ENCODE peak calls at places on chromosome 22, in seven cellular contexts. One of them, this sample, is unnamed.

GRCh38 chr22:27685515-27685914 is 116.0 kb downstream of the MN1 start:
- DNase-seq in tibial nerve: no peak
- DNase-seq in uterus: no peak
- DNase-seq in suprapubic skin: no peak
- DNase-seq in A549: no peak
- DNase-seq in adrenal gland: peak
- DNase-seq in IMR-90: no peak
- DNase-seq in this sample: peak

GRCh38 chr22:36027579-36027959 is 1.1 kb downstream of the RBFOX2 start:
- DNase-seq in IMR-90: no peak
- DNase-seq in adrenal gland: no peak
- DNase-seq in suprapubic skin: peak
- DNase-seq in tibial nerve: no peak
- DNase-seq in uterus: no peak
- DNase-seq in A549: peak
- DNase-seq in this sample: no peak

GRCh38 chr22:22098457-22099193 is 116.0 kb upstream of the TOP3B start:
- DNase-seq in suprapubic skin: no peak
- DNase-seq in tibial nerve: no peak
- DNase-seq in A549: no peak
- DNase-seq in adrenal gland: no peak
- DNase-seq in IMR-90: no peak
- DNase-seq in uterus: no peak
- DNase-seq in this sample: no peak

GRCh38 chr22:40484906-40485660 is 114.7 kb downstream of the SGSM3 start:
- DNase-seq in IMR-90: peak
- DNase-seq in adrenal gland: no peak
- DNase-seq in A549: no peak
- DNase-seq in tibial nerve: no peak
- DNase-seq in suprapubic skin: no peak
- DNase-seq in uterus: no peak
- DNase-seq in this sample: no peak

GRCh38 chr22:35480627-35481565 is 59.7 kb upstream of the RASD2 start:
- DNase-seq in adrenal gland: peak
- DNase-seq in IMR-90: no peak
- DNase-seq in A549: no peak
- DNase-seq in suprapubic skin: no peak
- DNase-seq in uterus: peak
- DNase-seq in tibial nerve: no peak
- DNase-seq in this sample: no peak

GRCh38 chr22:49972163-49973017 is 11.8 kb downstream of the PIM3 start:
- DNase-seq in suprapubic skin: peak
- DNase-seq in uterus: peak
- DNase-seq in IMR-90: no peak
- DNase-seq in adrenal gland: peak
- DNase-seq in tibial nerve: peak
- DNase-seq in A549: no peak
- DNase-seq in this sample: peak

GRCh38 chr22:47102081-47102480 is 339.6 kb downstream of the TBC1D22A start:
- DNase-seq in uterus: no peak
- DNase-seq in IMR-90: no peak
- DNase-seq in A549: no peak
- DNase-seq in suprapubic skin: no peak
- DNase-seq in tibial nerve: no peak
- DNase-seq in adrenal gland: no peak
- DNase-seq in this sample: no peak

GRCh38 chr22:22884010-22884887 is 3.4 kb upstream of the IGLL5 start:
- DNase-seq in tibial nerve: peak
- DNase-seq in A549: peak
- DNase-seq in suprapubic skin: no peak
- DNase-seq in uterus: no peak
- DNase-seq in IMR-90: peak
- DNase-seq in adrenal gland: peak
- DNase-seq in this sample: peak

GRCh38 chr22:22752556-22753477 is 108.4 kb downstream of the GGTLC2 start:
- DNase-seq in A549: no peak
- DNase-seq in IMR-90: peak
- DNase-seq in uterus: no peak
- DNase-seq in tibial nerve: no peak
- DNase-seq in adrenal gland: peak
- DNase-seq in suprapubic skin: peak
- DNase-seq in this sample: peak

GRCh38 chr22:23182289-23183106 is 2.2 kb downstream of the BCR start:
- DNase-seq in suprapubic skin: no peak
- DNase-seq in IMR-90: peak
- DNase-seq in tibial nerve: no peak
- DNase-seq in A549: no peak
- DNase-seq in uterus: no peak
- DNase-seq in adrenal gland: no peak
- DNase-seq in this sample: no peak

GRCh38 chr22:44120314-44120704 is 60.4 kb upstream of the PARVG start:
- DNase-seq in IMR-90: no peak
- DNase-seq in suprapubic skin: no peak
- DNase-seq in uterus: no peak
- DNase-seq in tibial nerve: no peak
- DNase-seq in A549: no peak
- DNase-seq in adrenal gland: no peak
- DNase-seq in this sample: no peak

GRCh38 chr22:44357296-44357961 is 44.7 kb upstream of the SHISAL1 start:
- DNase-seq in suprapubic skin: no peak
- DNase-seq in A549: no peak
- DNase-seq in IMR-90: no peak
- DNase-seq in adrenal gland: no peak
- DNase-seq in tibial nerve: no peak
- DNase-seq in uterus: peak
- DNase-seq in this sample: no peak

GRCh38 chr22:47816121-47816915 is 1053.9 kb downstream of the TBC1D22A start:
- DNase-seq in adrenal gland: peak
- DNase-seq in uterus: no peak
- DNase-seq in tibial nerve: no peak
- DNase-seq in IMR-90: no peak
- DNase-seq in suprapubic skin: no peak
- DNase-seq in A549: no peak
- DNase-seq in this sample: no peak

GRCh38 chr22:31230871-31231621 is 18.9 kb downstream of the LIMK2 start:
- DNase-seq in IMR-90: peak
- DNase-seq in A549: no peak
- DNase-seq in tibial nerve: no peak
- DNase-seq in adrenal gland: peak
- DNase-seq in uterus: no peak
- DNase-seq in suprapubic skin: no peak
- DNase-seq in this sample: peak

GRCh38 chr22:48736593-48737460 is 1090.8 kb downstream of the BRD1 start:
- DNase-seq in uterus: no peak
- DNase-seq in suprapubic skin: peak
- DNase-seq in tibial nerve: no peak
- DNase-seq in IMR-90: no peak
- DNase-seq in adrenal gland: no peak
- DNase-seq in A549: no peak
- DNase-seq in this sample: no peak

GRCh38 chr22:20384865-20385264 is 9.1 kb upstream of the ZNF74 start:
- DNase-seq in suprapubic skin: no peak
- DNase-seq in uterus: no peak
- DNase-seq in A549: no peak
- DNase-seq in tibial nerve: no peak
- DNase-seq in adrenal gland: peak
- DNase-seq in IMR-90: no peak
- DNase-seq in this sample: no peak

GRCh38 chr22:33746501-33746928 is 173.8 kb downstream of the LARGE1 start:
- DNase-seq in uterus: no peak
- DNase-seq in A549: no peak
- DNase-seq in IMR-90: no peak
- DNase-seq in adrenal gland: no peak
- DNase-seq in tibial nerve: no peak
- DNase-seq in suprapubic skin: no peak
- DNase-seq in this sample: no peak

GRCh38 chr22:36406139-36406538 is 18.4 kb upstream of the MYH9 start:
- DNase-seq in A549: no peak
- DNase-seq in uterus: no peak
- DNase-seq in tibial nerve: no peak
- DNase-seq in suprapubic skin: no peak
- DNase-seq in adrenal gland: peak
- DNase-seq in IMR-90: no peak
- DNase-seq in this sample: no peak

GRCh38 chr22:46007003-46007847 is 30.3 kb upstream of the WNT7B start:
- DNase-seq in uterus: peak
- DNase-seq in tibial nerve: no peak
- DNase-seq in IMR-90: peak
- DNase-seq in adrenal gland: peak
- DNase-seq in suprapubic skin: peak
- DNase-seq in A549: peak
- DNase-seq in this sample: peak
- H3K4me3 ChIP-seq in uterus: no peak
- H3K4me3 ChIP-seq in tibial nerve: no peak
- H3K4me3 ChIP-seq in IMR-90: no peak
- H3K4me3 ChIP-seq in adrenal gland: no peak
- H3K4me3 ChIP-seq in suprapubic skin: peak
- H3K4me3 ChIP-seq in A549: peak
- H3K4me3 ChIP-seq in this sample: peak

DNA sequence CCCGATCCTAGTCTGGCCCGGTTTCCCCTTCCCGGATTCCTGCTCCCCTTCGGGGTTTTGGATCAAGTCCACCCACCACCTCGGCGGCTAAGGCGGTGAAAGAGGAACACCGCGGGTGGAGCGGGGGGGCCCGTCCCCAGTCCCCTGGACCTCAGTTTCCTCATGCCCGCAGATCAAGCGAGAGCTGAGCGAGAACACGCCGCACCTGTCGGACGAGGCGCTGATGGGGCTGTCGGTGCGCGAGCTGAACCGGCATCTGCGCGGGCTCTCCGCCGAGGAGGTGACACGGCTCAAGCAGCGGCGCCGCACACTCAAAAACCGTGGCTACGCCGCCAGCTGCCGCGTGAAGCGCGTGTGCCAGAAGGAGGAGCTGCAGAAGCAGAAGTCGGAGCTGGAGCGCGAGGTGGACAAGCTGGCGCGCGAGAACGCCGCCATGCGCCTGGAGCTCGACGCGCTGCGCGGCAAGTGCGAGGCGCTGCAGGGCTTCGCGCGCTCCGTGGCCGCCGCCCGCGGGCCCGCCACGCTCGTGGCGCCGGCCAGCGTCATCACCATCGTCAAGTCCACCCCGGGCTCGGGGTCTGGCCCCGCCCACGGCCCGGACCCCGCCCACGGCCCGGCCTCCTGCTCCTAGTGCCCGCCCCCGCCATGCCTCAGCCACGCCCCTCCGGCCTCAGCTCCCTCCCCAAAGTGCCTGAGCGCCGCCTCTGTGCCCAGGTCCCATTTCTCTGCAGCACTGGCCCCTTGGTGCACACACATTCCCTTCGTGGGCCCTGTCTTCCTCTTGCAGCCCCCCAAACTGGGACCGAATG is 12.7 kb downstream of the MAFF start:
- DNase-seq in IMR-90: peak
- DNase-seq in tibial nerve: peak
- DNase-seq in adrenal gland: peak
- DNase-seq in A549: no peak
- DNase-seq in uterus: peak
- DNase-seq in suprapubic skin: no peak
- DNase-seq in this sample: no peak
- TF ChIP-seq POLR2A in IMR-90: peak
- TF ChIP-seq POLR2A in tibial nerve: peak
- TF ChIP-seq POLR2A in adrenal gland: no peak
- TF ChIP-seq POLR2A in A549: no peak
- TF ChIP-seq POLR2A in uterus: no peak
- TF ChIP-seq POLR2A in suprapubic skin: no peak
- TF ChIP-seq POLR2A in this sample: peak

GRCh38 chr22:26435327-26436093 is 6.5 kb downstream of the ASPHD2 start:
- DNase-seq in uterus: no peak
- DNase-seq in suprapubic skin: no peak
- DNase-seq in tibial nerve: no peak
- DNase-seq in adrenal gland: peak
- DNase-seq in A549: no peak
- DNase-seq in IMR-90: no peak
- DNase-seq in this sample: no peak

GRCh38 chr22:26433805-26434204 is 4.7 kb downstream of the ASPHD2 start:
- DNase-seq in IMR-90: no peak
- DNase-seq in suprapubic skin: no peak
- DNase-seq in adrenal gland: no peak
- DNase-seq in tibial nerve: no peak
- DNase-seq in uterus: no peak
- DNase-seq in A549: no peak
- DNase-seq in this sample: no peak

GRCh38 chr22:26436903-26437515 is 7.9 kb downstream of the ASPHD2 start:
- DNase-seq in A549: no peak
- DNase-seq in IMR-90: no peak
- DNase-seq in adrenal gland: peak
- DNase-seq in tibial nerve: no peak
- DNase-seq in suprapubic skin: no peak
- DNase-seq in uterus: no peak
- DNase-seq in this sample: no peak

GRCh38 chr22:26439559-26439958 is 10.5 kb downstream of the ASPHD2 start:
- DNase-seq in suprapubic skin: no peak
- DNase-seq in IMR-90: no peak
- DNase-seq in tibial nerve: no peak
- DNase-seq in adrenal gland: no peak
- DNase-seq in uterus: no peak
- DNase-seq in A549: no peak
- DNase-seq in this sample: no peak

DNA sequence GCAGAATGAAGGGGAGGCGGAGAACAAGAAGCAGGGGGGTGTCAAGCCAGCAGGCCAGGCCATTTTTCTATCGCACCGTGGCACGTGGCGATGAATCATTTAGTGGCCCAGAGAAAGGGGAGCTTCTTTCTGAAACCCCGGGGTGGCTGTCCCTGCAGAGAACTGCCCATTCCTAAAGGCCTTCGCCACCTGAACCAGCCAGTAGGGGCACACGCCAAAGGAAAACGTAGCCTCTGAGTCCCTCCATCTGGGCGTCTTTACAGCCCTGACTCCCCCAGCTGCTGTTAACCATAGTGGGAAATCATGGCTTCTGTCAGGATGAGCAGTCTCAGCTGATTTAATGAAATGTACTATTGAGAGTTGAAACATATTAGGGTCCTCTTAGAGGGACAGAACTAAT is 8.9 kb downstream of the ASPHD2 start:
- DNase-seq in A549: no peak
- DNase-seq in tibial nerve: no peak
- DNase-seq in IMR-90: no peak
- DNase-seq in adrenal gland: peak
- DNase-seq in suprapubic skin: no peak
- DNase-seq in uterus: no peak
- DNase-seq in this sample: no peak
- H3K4me3 ChIP-seq in A549: no peak
- H3K4me3 ChIP-seq in tibial nerve: no peak
- H3K4me3 ChIP-seq in IMR-90: no peak
- H3K4me3 ChIP-seq in adrenal gland: no peak
- H3K4me3 ChIP-seq in suprapubic skin: no peak
- H3K4me3 ChIP-seq in uterus: no peak
- H3K4me3 ChIP-seq in this sample: no peak

GRCh38 chr22:42305967-42306366 is 35.5 kb upstream of the TCF20 start:
- DNase-seq in uterus: no peak
- DNase-seq in adrenal gland: no peak
- DNase-seq in IMR-90: no peak
- DNase-seq in A549: no peak
- DNase-seq in suprapubic skin: no peak
- DNase-seq in tibial nerve: no peak
- DNase-seq in this sample: no peak
- TF ChIP-seq POLR2A in uterus: no peak
- TF ChIP-seq POLR2A in adrenal gland: no peak
- TF ChIP-seq POLR2A in IMR-90: no peak
- TF ChIP-seq POLR2A in A549: no peak
- TF ChIP-seq POLR2A in suprapubic skin: no peak
- TF ChIP-seq POLR2A in tibial nerve: no peak
- TF ChIP-seq POLR2A in this sample: no peak